ENCODE peak calls at places on chromosomes 2 and 18, in nine cellular contexts. T is aorta; Z is endodermal cell; N is stimulated activated CD8-positive, alpha-beta memory T cell treated with anti-CD3 and anti-CD28 coated beads, Interleukin-12 subunit alpha, Interleukin-12 subunit beta, amount 100 ng/mL, for 1 hour; W is left kidney; F is GM06990; I is GM19239; R is fibroblast of lung; A is RWPE1. B is an unnamed sample.

GRCh38 chr2:134436706-134437105 is 182.8 kb downstream of the MGAT5 start:
- DNase-seq in T (no peak), Z (no peak), N (no peak), W (no peak), F (no peak), I (no peak), R (no peak), A (no peak), B (no peak)

GRCh38 chr2:163133602-163134001 is 295.0 kb upstream of the KCNH7 start:
- DNase-seq in T (no peak), Z (no peak), N (no peak), W (no peak), F (no peak), I (no peak), R (no peak), A (no peak), B (no peak)

GRCh38 chr18:25826377-25826776 is 264.0 kb downstream of the SS18 start:
- DNase-seq in T (no peak), Z (no peak), N (no peak), W (no peak), F (no peak), I (peak), R (no peak), A (no peak), B (no peak)

GRCh38 chr2:176158855-176159677 is 2.0 kb downstream of the HOXD3 start:
- DNase-seq in T (no peak), Z (peak), N (no peak), W (peak), F (no peak), I (no peak), R (no peak), A (no peak), B (no peak)

GRCh38 chr2:219000569-219000960 is 7.3 kb upstream of the CRYBA2 start:
- DNase-seq in T (no peak), Z (peak), N (no peak), W (no peak), F (no peak), I (no peak), R (no peak), A (no peak), B (no peak)

GRCh38 chr2:203366639-203367466 is 38.7 kb downstream of the ABI2 start:
- DNase-seq in T (no peak), Z (no peak), N (no peak), W (no peak), F (no peak), I (no peak), R (no peak), A (no peak), B (no peak)

GRCh38 chr18:32469190-32469611 is 1.5 kb downstream of the GAREM1 start:
- DNase-seq in T (peak), Z (peak), N (no peak), W (peak), F (no peak), I (no peak), R (peak), A (no peak), B (peak)

GRCh38 chr18:78828131-78828530 is 151.5 kb upstream of the SALL3 start:
- DNase-seq in T (no peak), Z (no peak), N (no peak), W (no peak), F (no peak), I (no peak), R (no peak), A (no peak), B (no peak)

GRCh38 chr2:224847961-224848850 is 132.0 kb upstream of the CCDC195 start:
- DNase-seq in T (peak), Z (no peak), N (no peak), W (peak), F (no peak), I (no peak), R (peak), A (peak), B (no peak)

GRCh38 chr2:185984670-185985069 is 246.1 kb downstream of the FSIP2 start:
- DNase-seq in T (no peak), Z (no peak), N (no peak), W (no peak), F (no peak), I (no peak), R (peak), A (no peak), B (no peak)

GRCh38 chr2:212448698-212449097 is 89.9 kb downstream of the ERBB4 start:
- DNase-seq in T (no peak), Z (no peak), N (no peak), W (peak), F (no peak), I (no peak), R (no peak), A (no peak), B (no peak)

GRCh38 chr2:16943279-16943958 is 277.8 kb upstream of the CYRIA start:
- DNase-seq in T (no peak), Z (no peak), N (no peak), W (no peak), F (no peak), I (no peak), R (no peak), A (no peak), B (no peak)

B was measured in germinal center.